ENCODE peak calls at places on chromosome 1, in four cellular contexts. B is NCI-H774, Y is AG04450, C is lower lobe of right lung. M is an unnamed sample.

GRCh38 chr1:244460195-244460594 is 878 bp upstream of the CATSPERE start:
- DNase-seq in C (no peak), B (no peak), Y (no peak), M (no peak)

GRCh38 chr1:150154143-150154542 is 4.4 kb downstream of the PLEKHO1 start:
- DNase-seq in Y (no peak), C (no peak), B (no peak), M (no peak)

GRCh38 chr1:177017453-177017852 is 147.1 kb downstream of the ASTN1 start:
- DNase-seq in B (no peak), C (no peak), Y (no peak), M (no peak)

GRCh38 chr1:1554926-1555915 is 14.8 kb upstream of the TMEM240 start:
- DNase-seq in B (no peak), Y (no peak), C (no peak), M (no peak)

GRCh38 chr1:115706774-115707425 is 61.6 kb downstream of the CASQ2 start:
- DNase-seq in B (no peak), Y (peak), C (no peak), M (no peak)

GRCh38 chr1:14777516-14778506 is 179.3 kb downstream of the KAZN start:
- DNase-seq in B (no peak), Y (no peak), C (no peak), M (no peak)

GRCh38 chr1:55337801-55338447 is 122.8 kb upstream of the USP24 start:
- DNase-seq in B (peak), Y (no peak), C (no peak), M (no peak)

GRCh38 chr1:201481761-201482493 is 12.9 kb upstream of the PHLDA3 start:
- DNase-seq in Y (no peak), C (peak), B (peak), M (peak)

GRCh38 chr1:12138196-12139183 is 28.3 kb upstream of the TNFRSF1B start:
- DNase-seq in Y (no peak), C (no peak), B (no peak), M (no peak)

GRCh38 chr1:1397839-1398523 is 1.2 kb downstream of the CCNL2 start:
- DNase-seq in C (no peak), B (no peak), Y (no peak), M (no peak)

GRCh38 chr1:230632273-230632873 is 9.9 kb upstream of the COG2 start:
- DNase-seq in B (peak), Y (no peak), C (no peak), M (no peak)